ENCODE peak calls at places on chromosome 13, in seven cellular contexts. R, F, N, P, H, W and Z are unnamed samples.

GRCh38 chr13:113106666-113107065 is 1.1 kb downstream of the F7 start:
- DNase-seq in R (no peak), F (peak; percentile 69), N (no peak), P (no peak), H (no peak), W (no peak), Z (no peak)

GRCh38 chr13:78576266-78576665 is 27.1 kb downstream of the POU4F1 start:
- DNase-seq in R (no peak), F (no peak), N (no peak), P (no peak), H (no peak), W (no peak), Z (no peak)

GRCh38 chr13:40672310-40673060 is 6.0 kb upstream of the FOXO1 start:
- DNase-seq in R (no peak), F (no peak), N (peak; percentile 15), P (no peak), H (peak; percentile 26), W (peak; percentile 55), Z (no peak)

GRCh38 chr13:99376132-99376531 is 68.9 kb upstream of the GPR183 start:
- DNase-seq in R (peak; percentile 35), F (no peak), N (no peak), P (peak; percentile 90), H (no peak), W (no peak), Z (no peak)

GRCh38 chr13:33057019-33057785 is 41.0 kb downstream of the KL start:
- DNase-seq in R (peak; percentile 29), F (no peak), N (no peak), P (no peak), H (peak; percentile 15), W (peak; percentile 49), Z (no peak)

GRCh38 chr13:84896128-84896527 is 903.1 kb downstream of the SLITRK6 start:
- DNase-seq in R (no peak), F (peak; percentile 18), N (peak; percentile 43), P (peak; percentile 54), H (peak; percentile 49), W (peak; percentile 82), Z (no peak)

GRCh38 chr13:70390968-70391367 is 282.7 kb upstream of the KLHL1 start:
- DNase-seq in R (no peak), F (no peak), N (no peak), P (no peak), H (no peak), W (no peak), Z (no peak)

GRCh38 chr13:107867701-107868661 is 347.4 kb downstream of the LIG4 start:
- DNase-seq in R (no peak), F (peak; percentile 85), N (no peak), P (no peak), H (no peak), W (peak; percentile 88), Z (peak; percentile 6)

GRCh38 chr13:114008964-114009589 is 35.2 kb upstream of the C13orf46 start:
- DNase-seq in R (no peak), F (peak; percentile 37), N (no peak), P (peak; percentile 42), H (no peak), W (no peak), Z (no peak)

DNA sequence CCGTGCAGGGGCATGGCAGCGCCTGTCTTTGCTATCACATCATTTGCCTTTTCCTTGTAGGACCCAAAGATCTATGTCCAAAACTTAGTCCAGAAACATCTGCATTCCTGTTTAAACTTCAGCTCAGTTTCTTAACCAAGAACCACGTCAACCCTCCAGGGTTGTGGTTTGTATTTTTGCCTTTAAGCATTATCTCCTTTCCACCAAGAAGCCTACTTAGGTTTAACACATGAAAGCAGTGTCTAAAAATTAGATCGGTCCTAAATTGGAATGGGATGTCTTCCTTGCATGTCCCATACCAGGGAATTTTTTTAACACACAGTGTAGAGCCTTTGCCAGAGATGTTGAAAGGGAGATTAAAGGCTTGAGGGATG is 38.8 kb downstream of the DHRS12 start:
- DNase-seq in R (no peak), F (no peak), N (no peak), P (no peak), H (peak; percentile 30), W (peak; percentile 5), Z (no peak)
- H3K4me3 ChIP-seq in R (no peak overlapping the region), F (no peak overlapping the region), N (peak overlapping the region; percentile 39), P (no peak overlapping the region), H (no peak overlapping the region), W (peak overlapping the region; percentile 70), Z (no peak overlapping the region)

GRCh38 chr13:94050686-94051085 is 428.8 kb downstream of the DCT start:
- DNase-seq in R (no peak), F (no peak), N (no peak), P (no peak), H (no peak), W (no peak), Z (no peak)
- H3K4me3 ChIP-seq in R (no peak overlapping the region), F (no peak overlapping the region), N (no peak overlapping the region), P (no peak overlapping the region), H (no peak overlapping the region), W (no peak overlapping the region), Z (no peak overlapping the region)

GRCh38 chr13:30429235-30429634 is 6.9 kb downstream of the UBE2L5 start:
- DNase-seq in R (no peak), F (no peak), N (no peak), P (no peak), H (no peak), W (no peak), Z (no peak)

GRCh38 chr13:30431269-30431950 is 9.1 kb downstream of the UBE2L5 start:
- DNase-seq in R (no peak), F (no peak), N (no peak), P (no peak), H (no peak), W (no peak), Z (no peak)

GRCh38 chr13:30429721-30430694 is 7.7 kb downstream of the UBE2L5 start:
- DNase-seq in R (no peak), F (no peak), N (peak; percentile 65), P (no peak), H (peak; percentile 85), W (peak; percentile 83), Z (no peak)
- H3K4me3 ChIP-seq in R (no peak overlapping the region), F (no peak overlapping the region), N (no peak overlapping the region), P (no peak overlapping the region), H (no peak overlapping the region), W (peak overlapping the region; percentile 53), Z (no peak overlapping the region)

GRCh38 chr13:97439196-97439595 is 5.2 kb downstream of the RAP2A start:
- DNase-seq in R (no peak), F (no peak), N (no peak), P (no peak), H (peak; percentile 23), W (no peak), Z (no peak)
- H3K4me3 ChIP-seq in R (no peak overlapping the region), F (no peak overlapping the region), N (no peak overlapping the region), P (no peak overlapping the region), H (no peak overlapping the region), W (peak overlapping the region; percentile 16), Z (no peak overlapping the region)

GRCh38 chr13:110476220-110476617 is 85.3 kb downstream of the RAB20 start:
- DNase-seq in R (no peak), F (no peak), N (no peak), P (no peak), H (no peak), W (no peak), Z (no peak)
- H3K4me3 ChIP-seq in R (no peak overlapping the region), F (no peak overlapping the region), N (no peak overlapping the region), P (no peak overlapping the region), H (no peak overlapping the region), W (no peak overlapping the region), Z (no peak overlapping the region)

DNA sequence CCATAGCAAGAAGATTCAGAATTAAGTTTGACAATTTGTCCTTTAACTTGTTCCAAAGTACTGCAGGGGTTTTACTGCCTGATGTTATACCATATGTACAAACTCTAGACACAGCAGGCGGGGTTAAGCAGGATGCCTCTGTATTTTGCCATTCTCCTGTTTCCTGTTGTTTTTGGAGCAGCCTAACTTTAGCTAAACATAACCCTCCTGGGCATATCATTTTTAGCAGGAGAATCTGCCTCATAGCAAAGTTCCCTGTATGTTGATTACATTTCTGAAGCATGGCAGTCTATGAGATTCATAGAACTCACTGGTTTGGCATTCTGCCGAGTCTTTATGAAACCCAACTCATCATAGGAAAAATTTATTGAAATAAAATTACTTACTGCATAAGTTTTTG is 5.2 kb downstream of the LHFPL6 start:
- DNase-seq in R (no peak), F (no peak), N (no peak), P (no peak), H (peak; percentile 40), W (peak; percentile 82), Z (no peak)
- H3K4me3 ChIP-seq in R (no peak overlapping the region), F (peak overlapping the region; percentile 72), N (no peak overlapping the region), P (no peak overlapping the region), H (no peak overlapping the region), W (peak overlapping the region; percentile 46), Z (no peak overlapping the region)

DNA sequence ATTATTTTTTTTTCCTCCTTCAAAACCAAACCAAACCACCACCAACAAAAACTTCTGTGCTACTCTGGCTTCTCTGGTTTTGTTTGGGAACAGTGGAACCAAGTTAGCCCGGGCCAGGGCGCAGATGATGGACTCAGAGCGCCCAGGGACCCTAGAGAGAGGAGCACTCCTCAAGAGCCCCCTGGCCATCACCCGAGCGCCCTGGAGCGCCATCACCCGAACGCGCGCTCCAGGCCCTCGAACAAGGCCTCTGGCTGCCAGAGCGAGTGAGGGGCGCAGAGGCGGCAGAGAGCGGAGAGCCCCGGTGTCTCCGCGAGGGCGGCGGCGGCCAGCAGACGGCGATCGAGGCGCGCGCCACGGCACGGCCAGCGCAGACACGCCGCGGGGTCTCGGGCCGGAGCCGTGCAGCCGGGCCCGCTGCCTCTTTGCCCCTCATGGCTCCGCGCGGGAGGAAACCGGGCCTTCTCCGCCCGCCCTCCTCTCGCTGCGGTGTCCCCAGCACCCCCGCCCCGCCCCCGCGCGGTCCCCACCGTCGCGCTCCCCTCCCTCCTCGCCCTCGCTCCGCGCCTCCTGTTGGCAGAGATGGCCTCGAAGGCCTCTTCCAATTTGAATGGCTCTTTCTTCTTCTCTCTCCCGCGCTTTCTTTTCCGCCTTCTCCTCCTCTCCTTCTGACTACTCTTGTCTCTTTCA is 4.2 kb upstream of the SOX1 start:
- DNase-seq in R (no peak), F (peak; percentile 82), N (no peak), P (no peak), H (no peak), W (no peak), Z (no peak)
- H3K4me3 ChIP-seq in R (no peak overlapping the region), F (no peak overlapping the region), N (no peak overlapping the region), P (no peak overlapping the region), H (no peak overlapping the region), W (no peak overlapping the region), Z (no peak overlapping the region)